ENCODE peak calls at places on chromosomes 2 and 18, in four cellular contexts. One of them, this sample, is unnamed.
A peak's percentile ranks its signal among the peaks of the same experiment; 100 is the strongest.

GRCh38 chr2:157319795-157320194 is 5.8 kb downstream of the ERMN start:
- DNase-seq in naive thymus-derived CD4-positive, alpha-beta T cell: no peak
- DNase-seq in hepatic stellate cell: no peak
- DNase-seq in NCI-H446: no peak
- DNase-seq in this sample: no peak

GRCh38 chr2:53575606-53576360 is 191.8 kb upstream of the CHAC2 start:
- DNase-seq in naive thymus-derived CD4-positive, alpha-beta T cell: no peak
- DNase-seq in NCI-H446: no peak
- DNase-seq in hepatic stellate cell: peak; percentile 8
- DNase-seq in this sample: no peak

GRCh38 chr2:239202343-239202742 is 198.5 kb downstream of the HDAC4 start:
- DNase-seq in NCI-H446: no peak
- DNase-seq in hepatic stellate cell: no peak
- DNase-seq in naive thymus-derived CD4-positive, alpha-beta T cell: no peak
- DNase-seq in this sample: no peak

GRCh38 chr2:216491757-216492635 is 6.6 kb upstream of the RPL37A start:
- DNase-seq in naive thymus-derived CD4-positive, alpha-beta T cell: no peak
- DNase-seq in hepatic stellate cell: no peak
- DNase-seq in NCI-H446: no peak
- DNase-seq in this sample: no peak

GRCh38 chr2:188114014-188114413 is 177.7 kb upstream of the GULP1 start:
- DNase-seq in naive thymus-derived CD4-positive, alpha-beta T cell: no peak
- DNase-seq in NCI-H446: no peak
- DNase-seq in hepatic stellate cell: peak; percentile 9
- DNase-seq in this sample: peak; percentile 3

GRCh38 chr2:202104286-202104870 is 31.3 kb downstream of the KIAA2012 start:
- DNase-seq in naive thymus-derived CD4-positive, alpha-beta T cell: no peak
- DNase-seq in NCI-H446: no peak
- DNase-seq in hepatic stellate cell: peak; percentile 27
- DNase-seq in this sample: peak; percentile 49

GRCh38 chr2:26911911-26912861 is 58.3 kb upstream of the MAPRE3 start:
- DNase-seq in naive thymus-derived CD4-positive, alpha-beta T cell: no peak
- DNase-seq in hepatic stellate cell: no peak
- DNase-seq in NCI-H446: no peak
- DNase-seq in this sample: no peak

GRCh38 chr2:10520154-10520553 is 72.0 kb upstream of the ODC1 start:
- DNase-seq in hepatic stellate cell: no peak
- DNase-seq in naive thymus-derived CD4-positive, alpha-beta T cell: no peak
- DNase-seq in NCI-H446: no peak
- DNase-seq in this sample: no peak

GRCh38 chr2:31401580-31401979 is 13.0 kb downstream of the XDH start:
- DNase-seq in NCI-H446: no peak
- DNase-seq in naive thymus-derived CD4-positive, alpha-beta T cell: no peak
- DNase-seq in hepatic stellate cell: peak; percentile 69
- DNase-seq in this sample: peak; percentile 68

GRCh38 chr2:122927217-122927616 is 1097.9 kb upstream of the CNTNAP5 start:
- DNase-seq in NCI-H446: peak; percentile 73
- DNase-seq in naive thymus-derived CD4-positive, alpha-beta T cell: no peak
- DNase-seq in hepatic stellate cell: no peak
- DNase-seq in this sample: no peak

GRCh38 chr2:166419616-166419934 is 43.8 kb upstream of the SCN9A start:
- DNase-seq in hepatic stellate cell: no peak
- DNase-seq in NCI-H446: peak; percentile 3
- DNase-seq in naive thymus-derived CD4-positive, alpha-beta T cell: no peak
- DNase-seq in this sample: no peak

GRCh38 chr18:48827321-48828200 is 123.2 kb downstream of the SMAD7 start:
- DNase-seq in NCI-H446: no peak
- DNase-seq in naive thymus-derived CD4-positive, alpha-beta T cell: no peak
- DNase-seq in hepatic stellate cell: peak; percentile 85
- DNase-seq in this sample: no peak

GRCh38 chr2:85438291-85439110 is 20.0 kb downstream of the SH2D6 start:
- DNase-seq in naive thymus-derived CD4-positive, alpha-beta T cell: no peak
- DNase-seq in NCI-H446: no peak
- DNase-seq in hepatic stellate cell: no peak
- DNase-seq in this sample: no peak

GRCh38 chr2:39435254-39435653 is 1.8 kb downstream of the MAP4K3 start:
- DNase-seq in hepatic stellate cell: no peak
- DNase-seq in NCI-H446: no peak
- DNase-seq in naive thymus-derived CD4-positive, alpha-beta T cell: no peak
- DNase-seq in this sample: no peak

GRCh38 chr2:119256574-119256921 is 32.9 kb downstream of the STEAP3 start:
- DNase-seq in naive thymus-derived CD4-positive, alpha-beta T cell: no peak
- DNase-seq in hepatic stellate cell: no peak
- DNase-seq in NCI-H446: no peak
- DNase-seq in this sample: no peak

GRCh38 chr2:239803102-239803763 is 221.9 kb downstream of the NDUFA10 start:
- DNase-seq in naive thymus-derived CD4-positive, alpha-beta T cell: no peak
- DNase-seq in NCI-H446: no peak
- DNase-seq in hepatic stellate cell: no peak
- DNase-seq in this sample: no peak

GRCh38 chr2:10057231-10058107 is 14.1 kb downstream of the KLF11 start:
- DNase-seq in NCI-H446: no peak
- DNase-seq in hepatic stellate cell: peak; percentile 83
- DNase-seq in naive thymus-derived CD4-positive, alpha-beta T cell: no peak
- DNase-seq in this sample: peak; percentile 77

GRCh38 chr18:59395226-59396175 is 36.4 kb upstream of the LMAN1 start:
- DNase-seq in hepatic stellate cell: no peak
- DNase-seq in NCI-H446: no peak
- DNase-seq in naive thymus-derived CD4-positive, alpha-beta T cell: no peak
- DNase-seq in this sample: no peak

GRCh38 chr2:218782529-218782845 is 540 bp downstream of the CYP27A1 start:
- DNase-seq in naive thymus-derived CD4-positive, alpha-beta T cell: no peak
- DNase-seq in hepatic stellate cell: no peak
- DNase-seq in NCI-H446: no peak
- DNase-seq in this sample: no peak

GRCh38 chr18:57561728-57562423 is 24.6 kb downstream of the FECH start:
- DNase-seq in hepatic stellate cell: peak; percentile 58
- DNase-seq in naive thymus-derived CD4-positive, alpha-beta T cell: peak; percentile 40
- DNase-seq in NCI-H446: no peak
- DNase-seq in this sample: peak; percentile 25

GRCh38 chr2:180555391-180555965 is 424.9 kb upstream of the UBE2E3 start:
- DNase-seq in NCI-H446: no peak
- DNase-seq in naive thymus-derived CD4-positive, alpha-beta T cell: no peak
- DNase-seq in hepatic stellate cell: no peak
- DNase-seq in this sample: no peak

GRCh38 chr18:51194604-51195003 is 2.9 kb downstream of the MEX3C start:
- DNase-seq in hepatic stellate cell: no peak
- DNase-seq in naive thymus-derived CD4-positive, alpha-beta T cell: no peak
- DNase-seq in NCI-H446: no peak
- DNase-seq in this sample: no peak

GRCh38 chr2:119873350-119874013 is 113.8 kb downstream of the PTPN4 start:
- DNase-seq in NCI-H446: no peak
- DNase-seq in naive thymus-derived CD4-positive, alpha-beta T cell: no peak
- DNase-seq in hepatic stellate cell: no peak
- DNase-seq in this sample: no peak

GRCh38 chr2:20674974-20675679 is 8.2 kb downstream of the GDF7 start:
- DNase-seq in naive thymus-derived CD4-positive, alpha-beta T cell: no peak
- DNase-seq in hepatic stellate cell: peak; percentile 96
- DNase-seq in NCI-H446: peak; percentile 25
- DNase-seq in this sample: peak; percentile 99

This sample was measured in H54.